ENCODE peak calls at places on chromosomes 1 and 21, in five cellular contexts. H, S, W, V and B are unnamed samples.
A peak's percentile ranks its signal among the peaks of the same experiment; 100 is the strongest.

GRCh38 chr1:185260611-185261010 is 56.4 kb downstream of the IVNS1ABP start:
- DNase-seq in H (no peak), V (no peak), S (no peak), W (no peak), B (no peak)

GRCh38 chr1:14090531-14090930 is 390.5 kb downstream of the PRDM2 start:
- DNase-seq in S (no peak), V (no peak), W (no peak), H (no peak), B (no peak)

GRCh38 chr1:165928075-165928731 is 100.8 kb downstream of the UCK2 start:
- DNase-seq in S (no peak), W (peak; percentile 43), H (peak; percentile 78), V (no peak), B (peak; percentile 75)

GRCh38 chr1:206784471-206784903 is 12.2 kb upstream of the IL10 start:
- DNase-seq in V (no peak), S (no peak), H (no peak), W (no peak), B (no peak)

GRCh38 chr21:39602793-39603192 is 9.9 kb upstream of the B3GALT5 start:
- DNase-seq in H (no peak), W (no peak), S (no peak), V (no peak), B (no peak)

GRCh38 chr1:244163131-244163530 is 112.0 kb downstream of the ZBTB18 start:
- DNase-seq in W (no peak), S (no peak), H (no peak), V (no peak), B (no peak)

GRCh38 chr1:182993746-182994145 is 29.5 kb upstream of the LAMC1 start:
- DNase-seq in S (no peak), W (no peak), V (no peak), H (no peak), B (no peak)

GRCh38 chr1:179867493-179868330 is 9.9 kb downstream of the TOR1AIP2 start:
- DNase-seq in H (peak; percentile 71), V (no peak), S (no peak), W (peak; percentile 58), B (peak; percentile 91)

GRCh38 chr1:153678519-153679336 is at the start of gene NPR1:
- DNase-seq in V (no peak), H (no peak), S (no peak), W (no peak), B (peak; percentile 78)

GRCh38 chr1:192544983-192545393 is 30.6 kb upstream of the RGS1 start:
- DNase-seq in S (peak; percentile 86), V (no peak), H (no peak), W (no peak), B (peak; percentile 14)

GRCh38 chr1:183995322-183996035 is 42.0 kb downstream of the COLGALT2 start:
- DNase-seq in S (no peak), W (no peak), V (no peak), H (peak; percentile 48), B (peak; percentile 75)

GRCh38 chr1:183129921-183130675 is 56.0 kb upstream of the LAMC2 start:
- DNase-seq in H (no peak), S (no peak), V (no peak), W (no peak), B (no peak)

GRCh38 chr1:60911980-60912692 is 170.2 kb upstream of the NFIA start:
- DNase-seq in S (no peak), H (no peak), W (no peak), V (no peak), B (peak; percentile 69)

GRCh38 chr1:246613131-246613758 is 47.0 kb downstream of the CNST start:
- DNase-seq in W (no peak), V (no peak), S (no peak), H (no peak), B (no peak)

GRCh38 chr1:55056632-55056992 is 17.3 kb downstream of the PCSK9 start:
- DNase-seq in H (no peak), S (no peak), W (no peak), V (no peak), B (no peak)

GRCh38 chr1:210568631-210569030 is 239.9 kb downstream of the HHAT start:
- DNase-seq in H (no peak), S (no peak), W (no peak), V (no peak), B (no peak)

GRCh38 chr1:16218014-16218673 is 5.7 kb upstream of the ARHGEF19 start:
- DNase-seq in S (no peak), V (no peak), W (no peak), H (no peak), B (no peak)

GRCh38 chr1:6241107-6241886 is 2.7 kb upstream of the HES3 start:
- DNase-seq in H (no peak), S (no peak), V (no peak), W (no peak), B (no peak)

GRCh38 chr1:59266180-59266926 is 30.5 kb upstream of the FGGY start:
- DNase-seq in V (no peak), H (no peak), W (no peak), S (peak; percentile 80), B (no peak)

GRCh38 chr1:30700528-30701265 is 22.7 kb downstream of the MATN1 start:
- DNase-seq in W (no peak), H (peak; percentile 55), V (no peak), S (no peak), B (no peak)

GRCh38 chr1:111290640-111291039 is at the start of gene CHIA:
- DNase-seq in V (no peak), S (no peak), W (no peak), H (no peak), B (no peak)

GRCh38 chr1:5718716-5719632 is 273.3 kb downstream of the NPHP4 start:
- DNase-seq in V (no peak), H (no peak), S (no peak), W (no peak), B (no peak)

GRCh38 chr1:52502789-52503188 is 50.1 kb downstream of the TUT4 start:
- DNase-seq in H (no peak), S (no peak), W (no peak), V (no peak), B (no peak)

GRCh38 chr1:184610872-184611614 is 143.6 kb downstream of the EDEM3 start:
- DNase-seq in W (no peak), H (no peak), S (no peak), V (no peak), B (no peak)

GRCh38 chr1:31936966-31937299 is 1.2 kb downstream of the PTP4A2 start:
- DNase-seq in S (no peak), V (no peak), H (no peak), W (no peak), B (no peak)

GRCh38 chr1:31932491-31933316 is 5.5 kb downstream of the PTP4A2 start:
- DNase-seq in W (peak; percentile 69), H (peak; percentile 70), V (no peak), S (no peak), B (no peak)

GRCh38 chr1:31934706-31935629 is 3.2 kb downstream of the PTP4A2 start:
- DNase-seq in W (no peak), H (peak; percentile 74), S (no peak), V (no peak), B (no peak)

GRCh38 chr1:31936278-31936965 is 1.7 kb downstream of the PTP4A2 start:
- DNase-seq in V (no peak), W (no peak), S (no peak), H (peak; percentile 57), B (no peak)

DNA sequence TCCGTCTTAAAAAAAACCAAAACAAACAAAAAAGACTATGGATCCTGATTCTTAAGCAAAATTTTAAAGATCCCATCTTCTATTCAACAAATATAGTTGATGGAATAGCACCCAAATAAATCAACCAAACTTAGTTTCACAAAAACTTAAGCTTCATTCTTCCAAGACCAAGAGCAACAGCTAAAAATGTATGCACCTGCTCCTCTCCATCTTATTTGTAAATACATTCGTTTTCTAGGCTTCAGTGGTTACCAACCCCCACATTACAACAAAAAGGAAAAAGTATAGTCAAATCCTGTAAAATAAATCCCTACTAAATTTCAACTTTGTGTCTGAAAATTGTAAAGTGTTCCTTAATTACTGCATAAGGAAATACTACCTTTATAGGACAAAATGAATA is 3.9 kb downstream of the PTP4A2 start:
- DNase-seq in H (no peak), V (no peak), S (no peak), W (no peak), B (no peak)
- H4K20me1 ChIP-seq in H (peaks cover 72% of the 10 kb centered on the region), V (peaks cover 10% of the 10 kb centered on the region), S (peaks cover 3% of the 10 kb centered on the region), W (peaks cover 78% of the 10 kb centered on the region), B (peaks cover 59% of the 10 kb centered on the region)

GRCh38 chr1:84997667-84998600 is 1.0 kb upstream of the MCOLN2 start:
- DNase-seq in W (no peak), V (no peak), H (no peak), S (no peak), B (peak; percentile 61)

GRCh38 chr1:84991097-84991890 is 5.6 kb downstream of the MCOLN2 start:
- DNase-seq in W (no peak), V (no peak), H (no peak), S (no peak), B (no peak)

GRCh38 chr1:84996846-84997666 is at the start of gene MCOLN2:
- DNase-seq in H (peak; percentile 7), W (no peak), V (no peak), S (no peak), B (peak; percentile 79)

GRCh38 chr1:84998642-84999280 is 1.8 kb upstream of the MCOLN2 start:
- DNase-seq in H (no peak), S (no peak), V (no peak), W (no peak), B (peak; percentile 43)

DNA sequence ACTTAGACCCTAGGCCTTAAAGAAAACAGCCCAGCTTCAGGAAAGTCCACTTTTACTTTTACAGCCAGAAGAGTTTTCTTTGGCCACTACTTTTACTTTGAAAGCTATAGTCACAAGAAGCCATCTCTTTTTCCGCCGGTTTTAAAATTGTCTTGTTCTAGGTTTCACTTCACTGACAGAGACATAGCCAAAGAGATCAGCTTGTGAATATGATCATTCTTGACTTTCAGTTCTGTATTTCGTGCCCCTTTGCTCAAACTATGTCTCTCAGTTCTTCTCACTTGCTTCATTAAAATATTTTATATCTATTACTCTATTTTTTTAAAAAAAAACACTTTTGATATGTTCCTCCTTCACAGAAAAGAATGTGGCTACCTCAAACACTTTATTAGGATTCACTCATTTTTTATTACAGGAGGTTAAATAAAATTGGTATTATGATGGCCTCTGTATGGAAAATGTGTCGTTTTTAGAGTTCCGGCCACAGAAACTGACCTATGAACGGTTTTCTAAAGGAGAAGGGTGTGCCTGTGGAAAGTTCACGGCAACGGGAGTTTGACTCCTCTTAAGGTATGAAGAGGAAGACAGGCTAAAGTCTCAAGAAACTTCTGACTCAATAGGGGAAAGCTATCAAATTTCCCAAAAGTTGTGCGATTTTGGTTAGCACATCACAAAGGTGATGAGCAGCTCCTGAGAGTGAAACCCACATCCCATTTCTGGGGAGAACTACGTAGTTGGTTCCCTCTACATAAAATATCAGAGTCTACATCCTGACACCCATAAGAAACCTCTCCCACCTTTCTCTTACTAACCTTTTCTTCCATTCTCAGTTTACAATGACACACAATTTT is 1.2 kb downstream of the MCOLN2 start:
- DNase-seq in V (no peak), W (no peak), H (no peak), S (no peak), B (no peak)
- TF ChIP-seq CREB1 in V (no peak), W (no peak), H (no peak), S (peak; percentile 56), B (no peak)

GRCh38 chr1:159897962-159898361 is 2.0 kb downstream of the CFAP45 start:
- DNase-seq in H (no peak), S (no peak), V (no peak), W (no peak), B (no peak)
- H3K27me3 ChIP-seq in H (no peaks in the 10 kb centered on the region), S (no peaks in the 10 kb centered on the region), V (peaks cover 9% of the 10 kb centered on the region), W (peaks cover 3% of the 10 kb centered on the region), B (peaks cover 17% of the 10 kb centered on the region)

DNA sequence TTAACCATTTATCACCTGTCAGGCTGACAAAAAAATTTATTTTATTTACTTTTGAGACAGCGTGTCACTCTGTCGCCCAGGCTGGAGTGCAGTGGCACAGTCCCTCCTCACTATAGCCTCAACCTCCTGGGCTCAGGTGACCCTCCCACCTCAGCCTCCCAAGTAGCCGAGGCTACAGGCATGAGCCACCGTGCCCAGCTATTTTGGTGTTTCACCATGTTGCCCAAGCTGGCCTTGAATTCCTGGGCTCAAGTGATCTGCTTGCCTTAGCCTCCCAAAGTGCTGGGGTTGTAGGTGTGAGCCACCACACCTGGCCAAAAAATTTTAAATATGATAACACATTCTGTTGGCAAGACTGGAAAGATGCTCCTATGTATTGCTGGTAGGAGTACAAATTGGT is 11.1 kb downstream of the IPO9 start:
- DNase-seq in V (no peak), W (no peak), S (no peak), H (no peak), B (no peak)
- H4K20me1 ChIP-seq in V (peaks cover 13% of the 10 kb centered on the region), W (no peaks in the 10 kb centered on the region), S (no peaks in the 10 kb centered on the region), H (peaks cover 14% of the 10 kb centered on the region), B (peaks cover 69% of the 10 kb centered on the region)